ENCODE peak calls at places on chromosomes 12 and 14, in six cellular contexts. R, K, S, B, N and U are unnamed samples.
A peak's percentile ranks its signal among the peaks of the same experiment; 100 is the strongest.

GRCh38 chr12:42213954-42214426 is 24.1 kb downstream of the YAF2 start:
- DNase-seq in S (peak; percentile 94), R (peak; percentile 71), B (no peak), K (no peak), N (no peak), U (no peak)

GRCh38 chr12:30792648-30793499 is 38.1 kb upstream of the CAPRIN2 start:
- DNase-seq in K (no peak), R (no peak), S (peak; percentile 63), N (no peak), B (no peak), U (no peak)

GRCh38 chr12:93875157-93875556 is 198.0 kb downstream of the CRADD start:
- DNase-seq in S (no peak), N (no peak), B (no peak), K (no peak), R (no peak), U (no peak)

GRCh38 chr12:78683031-78683430 is 181.5 kb upstream of the SYT1 start:
- DNase-seq in S (peak; percentile 11), R (no peak), N (no peak), K (no peak), B (no peak), U (no peak)

GRCh38 chr12:115398311-115398781 is 714.4 kb upstream of the TBX3 start:
- DNase-seq in B (no peak), K (no peak), R (no peak), N (no peak), S (no peak), U (no peak)

GRCh38 chr12:46473634-46474201 is 101.1 kb upstream of the SLC38A2 start:
- DNase-seq in N (no peak), B (no peak), S (peak; percentile 96), K (peak; percentile 83), R (peak; percentile 81), U (no peak)

GRCh38 chr14:65840118-65840751 is 427.7 kb downstream of the FUT8 start:
- DNase-seq in K (no peak), B (no peak), R (no peak), N (no peak), S (no peak), U (no peak)

GRCh38 chr12:643478-644292 is 19.6 kb downstream of the NINJ2 start:
- DNase-seq in B (no peak), S (peak; percentile 16), N (no peak), K (peak; percentile 74), R (no peak), U (peak; percentile 34)

GRCh38 chr14:23568600-23569310 is 1.2 kb upstream of the AP1G2 start:
- DNase-seq in R (no peak), K (peak; percentile 58), S (no peak), N (peak; percentile 83), B (peak; percentile 69), U (no peak)

GRCh38 chr12:93005928-93006654 is 77.0 kb upstream of the EEA1 start:
- DNase-seq in N (no peak), R (no peak), K (no peak), B (no peak), S (no peak), U (no peak)

GRCh38 chr14:33454022-33454645 is 496.7 kb downstream of the EGLN3 start:
- DNase-seq in N (no peak), R (no peak), S (peak; percentile 5), B (no peak), K (no peak), U (no peak)

GRCh38 chr14:103136388-103137271 is 13.4 kb downstream of the TNFAIP2 start:
- DNase-seq in N (no peak), K (peak; percentile 20), R (no peak), S (peak; percentile 42), B (no peak), U (no peak)

GRCh38 chr12:78018146-78018910 is 187.6 kb downstream of the NAV3 start:
- DNase-seq in S (peak; percentile 72), K (no peak), R (no peak), N (no peak), B (no peak), U (no peak)

GRCh38 chr12:49515266-49515665 is 23.6 kb upstream of the KCNH3 start:
- DNase-seq in S (peak; percentile 74), N (no peak), R (peak; percentile 73), B (no peak), K (no peak), U (no peak)

GRCh38 chr12:68341822-68342221 is 9.7 kb upstream of the MDM1 start:
- DNase-seq in K (no peak), R (no peak), S (no peak), N (no peak), B (no peak), U (no peak)

GRCh38 chr14:72524230-72524629 is 369.7 kb downstream of the DPF3 start:
- DNase-seq in K (no peak), N (no peak), R (no peak), B (no peak), S (no peak), U (no peak)

DNA sequence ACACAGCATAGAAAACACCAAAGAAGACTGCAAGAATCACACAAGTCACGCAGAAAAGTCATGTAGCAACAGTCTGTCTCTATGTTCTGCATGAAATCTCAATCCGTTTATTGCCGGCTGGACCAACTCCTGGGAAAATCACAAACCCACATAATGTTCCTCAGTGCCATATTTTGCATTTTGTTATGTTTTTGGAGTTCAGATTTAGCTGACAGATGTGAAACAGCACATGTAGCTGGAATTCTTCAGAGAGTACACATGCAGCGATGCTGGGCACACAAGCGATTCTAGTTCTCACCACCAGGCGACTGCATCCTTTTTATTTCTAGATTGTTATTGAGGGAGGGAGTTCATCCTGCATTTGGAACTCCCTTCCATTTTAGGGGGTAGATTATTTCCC is 193.2 kb downstream of the APAF1 start:
- DNase-seq in R (no peak), N (no peak), B (no peak), S (no peak), K (no peak), U (no peak)
- TF ChIP-seq CTCF in R (peak; percentile 16), N (no peak), B (peak; percentile 67), S (peak; percentile 36), K (peak; percentile 2), U (no peak)

GRCh38 chr12:1937481-1938224 is 19.2 kb upstream of the CACNA2D4 start:
- DNase-seq in B (no peak), R (no peak), S (no peak), K (no peak), N (no peak), U (no peak)
- TF ChIP-seq CTCF in B (no peak), R (no peak), S (no peak), K (no peak), N (no peak), U (no peak)

DNA sequence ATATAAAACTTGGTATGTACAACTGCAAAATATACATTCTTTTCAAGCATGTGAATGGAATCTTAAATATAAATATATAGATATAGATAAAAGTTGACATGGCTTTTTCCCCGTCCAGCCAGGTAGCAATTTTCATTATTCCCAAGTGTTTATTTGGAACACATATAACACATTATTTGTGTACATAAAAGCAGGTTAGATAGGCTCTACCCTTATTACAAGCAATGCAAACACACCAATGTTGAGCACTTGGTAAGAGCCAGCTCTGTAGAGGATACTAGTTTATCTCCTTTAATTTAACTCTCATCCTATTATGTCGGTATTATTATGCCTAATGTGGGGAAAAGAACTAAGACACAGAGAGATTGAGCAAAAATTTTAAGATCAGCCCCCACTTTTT is 7.0 kb upstream of the INSM2 start:
- DNase-seq in B (no peak), K (no peak), N (no peak), S (no peak), R (no peak), U (no peak)
- TF ChIP-seq CTCF in B (no peak), K (no peak), N (no peak), S (no peak), R (no peak), U (no peak)

GRCh38 chr12:67269632-67270578 is 747 bp downstream of the CAND1 start:
- DNase-seq in R (no peak), B (peak; percentile 52), N (peak; percentile 91), S (peak; percentile 33), K (peak; percentile 44), U (peak; percentile 49)
- TF ChIP-seq CTCF in R (no peak), B (no peak), N (no peak), S (no peak), K (no peak), U (no peak)

DNA sequence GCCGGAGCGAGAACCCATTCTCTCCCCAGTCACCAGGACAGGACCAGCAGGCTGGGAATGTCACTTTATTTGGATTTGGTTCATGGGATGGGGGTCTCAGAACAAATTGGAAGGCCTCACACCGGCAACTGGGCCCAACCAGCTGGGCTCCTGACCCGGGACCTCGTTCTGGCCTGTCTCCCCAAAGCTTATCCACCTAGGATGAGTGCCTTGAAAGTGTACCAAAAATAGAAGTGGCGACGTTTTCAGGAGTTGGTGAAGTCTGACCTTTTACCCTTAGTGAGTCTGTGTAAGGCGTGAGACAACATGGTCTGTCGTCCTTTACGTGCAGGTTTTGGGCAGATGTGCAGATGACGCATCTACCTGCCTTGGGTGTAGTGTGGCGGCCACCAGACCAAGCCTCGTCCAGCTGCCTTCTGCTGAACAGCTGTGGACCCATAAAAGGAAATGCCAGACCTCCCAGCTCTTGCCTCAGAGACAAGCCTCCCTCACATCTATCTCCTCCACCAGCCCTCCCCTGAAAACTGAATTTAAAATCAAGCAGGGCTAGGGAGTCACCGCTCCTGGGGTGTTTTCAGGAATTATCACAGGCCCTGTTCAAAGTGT is 36.6 kb upstream of the CLMN start:
- DNase-seq in B (no peak), N (no peak), S (no peak), R (no peak), K (no peak), U (no peak)
- TF ChIP-seq CTCF in B (no peak), N (no peak), S (no peak), R (no peak), K (no peak), U (no peak)